ENCODE peak calls at places on chromosome 22, in six cellular contexts. O is kidney glomerular epithelial cell, T is uterus, N is RPMI8226, B is DMS 273 treated with DMSO at 0.1 percent for 48 hours, H is GM04503. K is an unnamed sample.

GRCh38 chr22:19128946-19129727 is 2.0 kb upstream of the TSSK2 start:
- DNase-seq in B (no peak), T (no peak), N (no peak), O (no peak), H (no peak), K (no peak)

GRCh38 chr22:42287174-42287890 is 16.9 kb upstream of the TCF20 start:
- DNase-seq in N (no peak), O (no peak), H (no peak), T (no peak), B (no peak), K (no peak)

GRCh38 chr22:31733580-31734079 is 16.3 kb downstream of the PRR14L start:
- DNase-seq in O (no peak), B (no peak), H (no peak), T (no peak), N (no peak), K (no peak)

GRCh38 chr22:49937758-49938564 is 19.5 kb downstream of the CRELD2 start:
- DNase-seq in O (no peak), H (no peak), N (no peak), T (no peak), B (no peak), K (no peak)

GRCh38 chr22:26702906-26703830 is 45.8 kb downstream of the MIAT start:
- DNase-seq in N (no peak), B (no peak), H (no peak), T (no peak), O (no peak), K (no peak)

GRCh38 chr22:19287889-19288288 is 3.6 kb downstream of the CLTCL1 start:
- DNase-seq in T (no peak), N (no peak), O (peak), B (no peak), H (peak), K (no peak)

GRCh38 chr22:46547883-46548244 is 10.4 kb upstream of the CELSR1 start:
- DNase-seq in O (peak), N (no peak), T (peak), B (no peak), H (peak), K (no peak)

GRCh38 chr22:42967933-42968332 is 47.0 kb downstream of the PACSIN2 start:
- DNase-seq in O (no peak), T (peak), H (no peak), B (no peak), N (no peak), K (no peak)

GRCh38 chr22:48218889-48219420 is 1456.5 kb downstream of the TBC1D22A start:
- DNase-seq in T (no peak), H (no peak), N (no peak), B (no peak), O (no peak), K (no peak)

GRCh38 chr22:45684169-45684568 is 12.5 kb downstream of the ATXN10 start:
- DNase-seq in N (no peak), T (no peak), O (no peak), B (no peak), H (no peak), K (no peak)

GRCh38 chr22:42719133-42719532 is 1.5 kb downstream of the A4GALT start:
- DNase-seq in N (no peak), H (no peak), O (no peak), B (no peak), T (no peak), K (no peak)

GRCh38 chr22:39343259-39344045 is 6.3 kb upstream of the SYNGR1 start:
- DNase-seq in T (peak), H (no peak), O (peak), N (peak), B (no peak), K (peak)

GRCh38 chr22:44693756-44694155 is 8.2 kb upstream of the PRR5 start:
- DNase-seq in H (no peak), T (no peak), N (no peak), B (no peak), O (no peak), K (peak)

GRCh38 chr22:47059076-47059475 is 296.6 kb downstream of the TBC1D22A start:
- DNase-seq in T (no peak), N (no peak), H (no peak), B (no peak), O (no peak), K (no peak)

GRCh38 chr22:50118557-50119168 is 28.9 kb downstream of the MOV10L1 start:
- DNase-seq in N (no peak), B (no peak), T (peak), O (peak), H (no peak), K (no peak)

GRCh38 chr22:25896098-25896497 is 154.1 kb downstream of the MYO18B start:
- DNase-seq in T (no peak), O (no peak), H (no peak), B (no peak), N (peak), K (no peak)

GRCh38 chr22:41001722-41002122 is 50.5 kb downstream of the RBX1 start:
- DNase-seq in N (no peak), B (no peak), H (no peak), O (peak), T (no peak), K (no peak)

K was measured in NCI-H2171.